ENCODE peak calls at places on chromosome X, in ten cellular contexts. U, M, D, S, J, A, O, K, W and B are unnamed samples.

GRCh38 chrX:46444011-46444410 is 101.2 kb downstream of the ZNF674 start:
- DNase-seq in J (peak), M (no peak), W (no peak), U (peak), S (no peak), K (no peak), O (no peak), D (no peak), A (no peak), B (no peak)

GRCh38 chrX:8284131-8284530 is 113.1 kb upstream of the VCX2 start:
- DNase-seq in U (no peak), O (no peak), K (no peak), J (no peak), M (no peak), A (no peak), W (no peak), S (no peak), D (no peak), B (no peak)

GRCh38 chrX:18291006-18291545 is 63.4 kb downstream of the SCML2 start:
- DNase-seq in S (no peak), J (no peak), D (peak), U (no peak), O (no peak), M (no peak), W (no peak), A (no peak), K (no peak), B (no peak)

GRCh38 chrX:106980952-106981626 is 18.9 kb downstream of the MORC4 start:
- DNase-seq in K (no peak), U (no peak), A (no peak), M (no peak), O (no peak), W (no peak), D (no peak), J (no peak), S (no peak), B (no peak)

GRCh38 chrX:107676559-107677378 is 48.5 kb downstream of the PRPS1 start:
- DNase-seq in A (peak), J (peak), U (peak), O (peak), D (peak), K (peak), W (peak), M (peak), S (peak), B (peak)

GRCh38 chrX:69289839-69290123 is 124.5 kb upstream of the PJA1 start:
- DNase-seq in M (no peak), S (no peak), U (no peak), O (no peak), A (no peak), W (no peak), K (no peak), D (no peak), J (no peak), B (no peak)

GRCh38 chrX:46611658-46612362 is 38.2 kb downstream of the CHST7 start:
- DNase-seq in W (no peak), J (no peak), K (no peak), A (no peak), M (no peak), O (no peak), S (no peak), D (no peak), U (no peak), B (no peak)

GRCh38 chrX:107678957-107679740 is 50.8 kb downstream of the PRPS1 start:
- DNase-seq in S (no peak), U (peak), W (peak), D (no peak), O (no peak), J (peak), M (no peak), K (peak), A (peak), B (no peak)

GRCh38 chrX:54043696-54044125 is 562 bp downstream of the PHF8 start:
- DNase-seq in D (peak), J (peak), W (no peak), U (peak), S (peak), M (peak), O (no peak), K (peak), A (peak), B (no peak)

GRCh38 chrX:120452131-120452530 is 17.0 kb downstream of the LAMP2 start:
- DNase-seq in O (no peak), U (peak), D (peak), W (no peak), J (peak), M (no peak), A (no peak), S (peak), K (no peak), B (no peak)

GRCh38 chrX:96563663-96564062 is 121.0 kb upstream of the DIAPH2 start:
- DNase-seq in W (no peak), A (no peak), K (no peak), D (no peak), U (peak), S (no peak), M (no peak), O (no peak), J (no peak), B (no peak)

GRCh38 chrX:102858826-102859627 is 78.0 kb upstream of the RAB40AL start:
- DNase-seq in M (no peak), O (no peak), S (peak), J (peak), D (no peak), U (no peak), A (no peak), W (no peak), K (no peak), B (no peak)